ENCODE peak calls at places on chromosomes 3 and 15, in seven cellular contexts. M is tibial nerve, P is astrocyte of the spinal cord, X is neural progenitor cell, V is D721Med, O is PC-9, Y is lower lobe of right lung. A is an unnamed sample.

GRCh38 chr3:190081387-190081786 is 39.3 kb downstream of the P3H2 start:
- DNase-seq in X (no peak), P (no peak), V (no peak), Y (no peak), M (no peak), O (no peak), A (no peak)

GRCh38 chr3:58306662-58307286 is 454 bp downstream of the HTD2 start:
- DNase-seq in V (no peak), M (peak), Y (peak), X (peak), P (peak), O (no peak), A (no peak)

GRCh38 chr3:66110840-66111239 is 72.1 kb upstream of the MAGI1 start:
- DNase-seq in O (no peak), M (no peak), X (no peak), P (peak), V (no peak), Y (no peak), A (no peak)

GRCh38 chr3:39067286-39067685 is 15.5 kb downstream of the WDR48 start:
- DNase-seq in V (no peak), O (no peak), Y (no peak), P (no peak), M (no peak), X (no peak), A (no peak)

GRCh38 chr15:63948436-63948835 is 97.8 kb downstream of the DAPK2 start:
- DNase-seq in O (no peak), P (no peak), V (no peak), M (no peak), X (no peak), Y (no peak), A (no peak)

GRCh38 chr3:120093119-120093922 is 926 bp downstream of the GSK3B start:
- DNase-seq in M (peak), X (peak), P (peak), Y (no peak), V (no peak), O (no peak), A (no peak)

GRCh38 chr3:43727930-43728329 is 37.2 kb downstream of the ABHD5 start:
- DNase-seq in V (no peak), Y (no peak), M (no peak), X (no peak), P (peak), O (no peak), A (no peak)

GRCh38 chr3:136632625-136633081 is 119.5 kb downstream of the STAG1 start:
- DNase-seq in M (no peak), O (peak), P (peak), V (no peak), X (no peak), Y (no peak), A (no peak)

GRCh38 chr3:50656417-50657195 is 18.1 kb upstream of the DOCK3 start:
- DNase-seq in V (no peak), P (no peak), O (no peak), M (no peak), Y (no peak), X (no peak), A (no peak)

GRCh38 chr3:46270474-46270873 is 28.2 kb downstream of the CCR3 start:
- DNase-seq in P (no peak), M (no peak), V (no peak), O (no peak), Y (no peak), X (no peak), A (no peak)

GRCh38 chr3:126541628-126542339 is 16.9 kb downstream of the C3orf22 start:
- DNase-seq in X (no peak), Y (peak), P (no peak), O (no peak), V (no peak), M (no peak), A (no peak)

GRCh38 chr3:167862104-167862785 is 126.7 kb downstream of the SERPINI1 start:
- DNase-seq in V (no peak), Y (no peak), X (no peak), M (no peak), P (no peak), O (no peak), A (no peak)

GRCh38 chr3:153210116-153210515 is 48.1 kb downstream of the RAP2B start:
- DNase-seq in O (peak), X (peak), P (peak), V (no peak), M (no peak), Y (no peak), A (no peak)

GRCh38 chr3:45043715-45044299 is 17.7 kb downstream of the CLEC3B start:
- DNase-seq in P (peak), Y (no peak), M (no peak), O (peak), X (peak), V (no peak), A (no peak)

GRCh38 chr15:23477920-23478319 is 30.9 kb upstream of the GOLGA6L2 start:
- DNase-seq in O (no peak), M (no peak), V (no peak), Y (no peak), X (no peak), P (no peak), A (no peak)

GRCh38 chr15:31598620-31599019 is 272.0 kb downstream of the KLF13 start:
- DNase-seq in O (no peak), X (peak), P (no peak), M (no peak), V (no peak), Y (peak), A (no peak)

GRCh38 chr3:29164825-29165224 is 116.0 kb upstream of the RBMS3 start:
- DNase-seq in M (no peak), Y (no peak), V (no peak), P (no peak), X (no peak), O (no peak), A (no peak)

GRCh38 chr3:183318846-183319770 is 66.1 kb downstream of the B3GNT5 start:
- DNase-seq in V (no peak), O (peak), Y (no peak), M (no peak), X (no peak), P (no peak), A (no peak)

GRCh38 chr3:183317271-183317670 is 64.2 kb downstream of the B3GNT5 start:
- DNase-seq in V (no peak), P (no peak), Y (no peak), X (no peak), O (no peak), M (no peak), A (no peak)

GRCh38 chr3:183313764-183314163 is 60.7 kb downstream of the B3GNT5 start:
- DNase-seq in M (no peak), V (no peak), Y (no peak), X (no peak), O (no peak), P (no peak), A (no peak)

GRCh38 chr3:183315739-183316138 is 62.7 kb downstream of the B3GNT5 start:
- DNase-seq in V (no peak), M (no peak), P (no peak), Y (no peak), O (peak), X (no peak), A (no peak)

DNA sequence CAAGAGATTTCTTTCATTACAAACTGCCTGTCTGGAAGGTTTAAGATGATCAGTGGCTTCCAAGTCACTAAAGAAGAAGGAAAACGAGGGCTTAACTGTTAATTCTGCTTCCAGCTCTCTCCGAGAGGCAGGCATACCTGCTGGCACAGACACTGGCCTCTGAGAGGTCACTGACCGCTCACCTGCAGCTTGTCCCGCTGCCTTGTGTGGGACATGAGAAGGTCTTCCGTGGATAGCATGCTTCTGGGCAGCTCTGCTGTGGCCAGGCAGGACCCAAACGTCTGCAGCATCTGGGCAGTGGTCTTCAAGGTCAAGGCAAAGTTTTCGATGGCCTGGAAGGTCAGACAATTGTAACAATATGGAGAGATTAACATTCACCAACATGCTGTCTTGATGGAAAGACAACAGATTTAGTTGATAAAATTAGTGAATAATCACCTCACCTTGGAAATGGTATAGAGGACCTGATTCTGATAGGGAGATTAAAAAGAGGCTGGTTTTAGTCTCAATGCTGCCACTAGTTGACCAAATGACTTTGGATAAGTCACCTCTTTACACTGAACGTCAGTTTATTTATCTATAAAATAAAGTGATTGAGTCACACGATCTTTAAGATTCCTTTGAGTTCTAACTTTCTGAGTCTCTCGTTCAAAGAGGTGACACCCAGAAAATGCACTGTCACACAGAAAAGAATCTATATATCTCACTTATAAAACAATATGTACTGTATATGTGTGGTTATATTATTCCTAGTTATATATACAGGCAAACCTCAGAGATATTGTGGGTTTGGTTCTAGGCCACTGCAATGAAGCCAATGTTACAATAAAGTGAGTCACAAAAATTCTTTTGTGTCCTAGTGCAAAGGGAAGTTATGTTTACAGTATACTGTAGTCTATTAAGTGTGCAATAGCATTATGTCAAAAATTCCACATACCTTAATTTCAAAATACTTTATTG is 65.1 kb downstream of the B3GNT5 start:
- DNase-seq in Y (no peak), M (no peak), V (no peak), P (peak), X (no peak), O (peak), A (no peak)
- TF ChIP-seq CTCF in Y (no peak), M (no peak), V (no peak), P (no peak), X (no peak), O (no peak), A (no peak)

DNA sequence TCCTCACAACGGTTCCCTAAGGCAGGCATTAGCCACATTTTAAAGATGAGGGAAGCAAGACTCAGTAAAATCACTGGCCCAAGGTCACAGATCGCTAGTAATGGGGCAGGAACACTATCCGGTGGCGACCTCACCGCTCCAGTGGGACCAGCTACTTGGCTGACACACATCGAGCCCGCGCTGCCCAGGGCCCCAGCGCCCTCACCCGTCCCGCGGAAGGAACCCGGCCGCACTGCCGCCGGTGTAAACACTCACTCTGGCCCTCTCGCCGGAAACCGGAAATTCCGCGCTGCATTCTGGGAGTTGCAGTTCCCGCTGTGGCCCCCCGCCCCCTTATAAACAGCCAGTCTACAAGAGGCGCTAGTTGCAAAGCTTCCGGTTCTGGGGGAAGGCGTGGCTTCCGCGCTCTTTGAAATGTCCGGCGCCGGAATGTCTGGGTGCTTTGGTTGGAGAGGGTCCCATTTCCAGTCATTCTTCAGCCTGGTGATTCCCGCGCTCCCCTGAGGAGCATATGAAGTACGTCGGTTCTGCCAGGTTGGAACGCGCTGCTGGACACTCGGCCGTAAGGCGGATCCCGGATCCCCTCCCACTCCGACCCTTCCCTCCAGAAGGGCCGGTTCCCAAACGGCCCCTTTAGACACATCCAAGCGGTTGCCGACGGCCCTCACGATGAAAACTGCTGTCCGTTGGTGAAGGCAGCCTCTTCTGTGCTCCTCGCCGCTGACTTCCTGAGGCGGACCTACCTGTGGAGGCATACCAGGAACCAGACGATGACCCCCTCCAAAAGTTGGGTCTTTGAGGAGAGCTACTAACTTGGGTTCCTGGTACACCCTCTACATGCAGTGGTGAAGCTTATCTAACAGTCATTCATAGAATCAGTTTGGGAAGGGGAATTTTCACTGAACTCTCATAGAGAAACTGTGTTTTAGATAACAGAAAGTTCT is at the start of gene UBL7:
- DNase-seq in Y (peak), V (peak), O (peak), X (peak), P (peak), M (peak), A (peak)
- TF ChIP-seq CTCF in Y (peak), V (no peak), O (no peak), X (peak), P (peak), M (no peak), A (peak)

GRCh38 chr3:195187609-195188529 is 83.1 kb downstream of the XXYLT1 start:
- DNase-seq in Y (no peak), O (no peak), M (no peak), P (peak), X (no peak), V (no peak), A (peak)

GRCh38 chr3:195189821-195190220 is 81.1 kb downstream of the XXYLT1 start:
- DNase-seq in X (no peak), V (no peak), M (no peak), P (no peak), O (no peak), Y (no peak), A (no peak)

GRCh38 chr3:195186041-195186709 is 84.8 kb downstream of the XXYLT1 start:
- DNase-seq in V (no peak), Y (no peak), X (no peak), P (no peak), M (no peak), O (no peak), A (no peak)

GRCh38 chr3:195185574-195185973 is 85.4 kb downstream of the XXYLT1 start:
- DNase-seq in Y (peak), V (no peak), X (no peak), O (peak), M (no peak), P (no peak), A (peak)

GRCh38 chr3:195188530-195188917 is 82.4 kb downstream of the XXYLT1 start:
- DNase-seq in X (no peak), P (no peak), V (no peak), O (no peak), Y (no peak), M (no peak), A (no peak)
- TF ChIP-seq CTCF in X (no peak), P (peak), V (no peak), O (no peak), Y (no peak), M (no peak), A (no peak)

GRCh38 chr15:52528465-52529288 is at the start of gene MYO5A:
- DNase-seq in O (no peak), M (peak), X (peak), P (peak), V (peak), Y (peak), A (no peak)
- TF ChIP-seq CTCF in O (no peak), M (peak), X (no peak), P (no peak), V (peak), Y (peak), A (no peak)

DNA sequence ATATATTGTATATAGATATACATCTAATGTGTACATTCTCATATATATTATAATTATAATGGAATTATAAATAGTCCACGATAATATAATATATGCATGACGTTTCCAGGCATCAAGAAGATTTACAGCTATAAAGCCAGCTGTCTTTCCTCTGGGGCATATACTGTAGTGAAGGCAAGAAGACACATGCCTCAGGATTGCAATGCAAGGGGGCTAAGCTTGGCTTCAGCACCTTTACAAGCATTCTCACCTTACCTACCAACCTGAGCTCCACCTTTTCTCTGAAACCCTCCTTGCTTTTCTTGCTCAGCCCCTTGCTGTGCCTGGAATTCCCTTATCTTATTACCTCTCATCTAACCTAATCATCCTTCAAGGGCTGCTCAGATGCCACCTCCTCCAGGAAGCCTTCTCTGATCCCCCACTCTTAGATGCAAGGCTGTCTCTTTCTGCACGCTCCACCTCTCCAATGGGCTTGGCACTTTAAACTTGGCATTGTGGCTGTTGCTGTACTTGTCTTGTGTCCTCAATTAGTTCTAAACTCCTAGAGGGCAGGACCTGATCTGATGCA is 72.9 kb upstream of the PIAS1 start:
- DNase-seq in V (no peak), X (no peak), M (no peak), O (no peak), P (no peak), Y (no peak), A (no peak)
- TF ChIP-seq CTCF in V (no peak), X (no peak), M (no peak), O (no peak), P (no peak), Y (no peak), A (no peak)

GRCh38 chr3:124981472-124981871 is 46.9 kb upstream of the MUC13 start:
- DNase-seq in O (no peak), Y (no peak), X (no peak), P (no peak), M (no peak), V (no peak), A (no peak)

GRCh38 chr3:124978627-124979026 is 44.1 kb upstream of the MUC13 start:
- DNase-seq in X (no peak), P (no peak), M (no peak), Y (no peak), V (no peak), O (no peak), A (no peak)

GRCh38 chr3:124974691-124975090 is 40.1 kb upstream of the MUC13 start:
- DNase-seq in P (no peak), V (no peak), O (no peak), Y (no peak), M (no peak), X (no peak), A (no peak)

GRCh38 chr3:124972457-124972856 is 37.9 kb upstream of the MUC13 start:
- DNase-seq in X (no peak), V (no peak), Y (no peak), M (no peak), P (no peak), O (no peak), A (no peak)

GRCh38 chr3:124976378-124976777 is 41.8 kb upstream of the MUC13 start:
- DNase-seq in O (peak), P (no peak), Y (no peak), X (no peak), M (no peak), V (no peak), A (no peak)
- TF ChIP-seq CTCF in O (no peak), P (no peak), Y (no peak), X (no peak), M (no peak), V (no peak), A (no peak)

A was measured in keratinocyte.